ENCODE peak calls at places on chromosomes 2 and 18, in nine cellular contexts. One of them, this sample, is unnamed.
A peak's percentile ranks its signal among the peaks of the same experiment; 100 is the strongest.

GRCh38 chr18:7626175-7626921 is 59.2 kb downstream of the PTPRM start:
- DNase-seq in fibroblast of lung: no peak
- DNase-seq in choroid plexus epithelial cell: no peak
- DNase-seq in NCI-H1092 treated with DMSO at 0.1 percent for 48 hours: no peak
- DNase-seq in iris pigment epithelial cell: no peak
- DNase-seq in NCI-H1417: no peak
- DNase-seq in NCI-H2171 treated with DMSO at 0.1 percent for 48 hours: no peak
- DNase-seq in OCI-LY7: no peak
- DNase-seq in left ventricle myocardium inferior: no peak
- DNase-seq in this sample: no peak

GRCh38 chr2:222169346-222169745 is 129.5 kb downstream of the PAX3 start:
- DNase-seq in iris pigment epithelial cell: peak; percentile 14
- DNase-seq in fibroblast of lung: peak; percentile 88
- DNase-seq in left ventricle myocardium inferior: no peak
- DNase-seq in OCI-LY7: no peak
- DNase-seq in NCI-H1417: no peak
- DNase-seq in choroid plexus epithelial cell: peak; percentile 2
- DNase-seq in NCI-H1092 treated with DMSO at 0.1 percent for 48 hours: no peak
- DNase-seq in NCI-H2171 treated with DMSO at 0.1 percent for 48 hours: no peak
- DNase-seq in this sample: peak; percentile 5

GRCh38 chr2:191311627-191312026 is 66.4 kb downstream of the MYO1B start:
- DNase-seq in fibroblast of lung: peak; percentile 92
- DNase-seq in choroid plexus epithelial cell: peak; percentile 68
- DNase-seq in iris pigment epithelial cell: peak; percentile 91
- DNase-seq in NCI-H1092 treated with DMSO at 0.1 percent for 48 hours: no peak
- DNase-seq in OCI-LY7: no peak
- DNase-seq in NCI-H2171 treated with DMSO at 0.1 percent for 48 hours: no peak
- DNase-seq in left ventricle myocardium inferior: no peak
- DNase-seq in NCI-H1417: no peak
- DNase-seq in this sample: peak; percentile 92

GRCh38 chr18:11005528-11005927 is 143.8 kb downstream of the PIEZO2 start:
- DNase-seq in left ventricle myocardium inferior: no peak
- DNase-seq in iris pigment epithelial cell: peak; percentile 82
- DNase-seq in NCI-H2171 treated with DMSO at 0.1 percent for 48 hours: no peak
- DNase-seq in choroid plexus epithelial cell: peak; percentile 98
- DNase-seq in OCI-LY7: no peak
- DNase-seq in NCI-H1092 treated with DMSO at 0.1 percent for 48 hours: no peak
- DNase-seq in fibroblast of lung: peak; percentile 60
- DNase-seq in NCI-H1417: no peak
- DNase-seq in this sample: peak; percentile 29

GRCh38 chr2:123077101-123077500 is 948.0 kb upstream of the CNTNAP5 start:
- DNase-seq in choroid plexus epithelial cell: no peak
- DNase-seq in NCI-H2171 treated with DMSO at 0.1 percent for 48 hours: no peak
- DNase-seq in NCI-H1092 treated with DMSO at 0.1 percent for 48 hours: no peak
- DNase-seq in fibroblast of lung: no peak
- DNase-seq in left ventricle myocardium inferior: no peak
- DNase-seq in NCI-H1417: no peak
- DNase-seq in iris pigment epithelial cell: no peak
- DNase-seq in OCI-LY7: no peak
- DNase-seq in this sample: no peak

GRCh38 chr2:33160217-33160616 is 213.5 kb downstream of the LTBP1 start:
- DNase-seq in choroid plexus epithelial cell: peak; percentile 76
- DNase-seq in left ventricle myocardium inferior: no peak
- DNase-seq in NCI-H2171 treated with DMSO at 0.1 percent for 48 hours: no peak
- DNase-seq in NCI-H1417: no peak
- DNase-seq in OCI-LY7: no peak
- DNase-seq in NCI-H1092 treated with DMSO at 0.1 percent for 48 hours: no peak
- DNase-seq in fibroblast of lung: peak; percentile 93
- DNase-seq in iris pigment epithelial cell: peak; percentile 83
- DNase-seq in this sample: no peak

GRCh38 chr18:9951022-9951859 is 37.4 kb downstream of the VAPA start:
- DNase-seq in fibroblast of lung: peak; percentile 75
- DNase-seq in choroid plexus epithelial cell: peak; percentile 90
- DNase-seq in NCI-H2171 treated with DMSO at 0.1 percent for 48 hours: no peak
- DNase-seq in NCI-H1092 treated with DMSO at 0.1 percent for 48 hours: no peak
- DNase-seq in iris pigment epithelial cell: peak; percentile 79
- DNase-seq in left ventricle myocardium inferior: no peak
- DNase-seq in OCI-LY7: peak; percentile 45
- DNase-seq in NCI-H1417: no peak
- DNase-seq in this sample: peak; percentile 78

GRCh38 chr2:85178154-85178553 is 45.0 kb downstream of the TCF7L1 start:
- DNase-seq in choroid plexus epithelial cell: no peak
- DNase-seq in fibroblast of lung: no peak
- DNase-seq in NCI-H1092 treated with DMSO at 0.1 percent for 48 hours: no peak
- DNase-seq in iris pigment epithelial cell: no peak
- DNase-seq in left ventricle myocardium inferior: no peak
- DNase-seq in NCI-H2171 treated with DMSO at 0.1 percent for 48 hours: no peak
- DNase-seq in OCI-LY7: no peak
- DNase-seq in NCI-H1417: no peak
- DNase-seq in this sample: no peak

GRCh38 chr2:219417374-219417773 is 803 bp upstream of the DES start:
- DNase-seq in choroid plexus epithelial cell: no peak
- DNase-seq in NCI-H2171 treated with DMSO at 0.1 percent for 48 hours: no peak
- DNase-seq in NCI-H1417: no peak
- DNase-seq in OCI-LY7: no peak
- DNase-seq in fibroblast of lung: no peak
- DNase-seq in iris pigment epithelial cell: no peak
- DNase-seq in NCI-H1092 treated with DMSO at 0.1 percent for 48 hours: no peak
- DNase-seq in left ventricle myocardium inferior: peak; percentile 66
- DNase-seq in this sample: no peak

GRCh38 chr18:78766651-78767533 is 212.7 kb upstream of the SALL3 start:
- DNase-seq in iris pigment epithelial cell: no peak
- DNase-seq in left ventricle myocardium inferior: no peak
- DNase-seq in choroid plexus epithelial cell: no peak
- DNase-seq in NCI-H1092 treated with DMSO at 0.1 percent for 48 hours: no peak
- DNase-seq in NCI-H2171 treated with DMSO at 0.1 percent for 48 hours: no peak
- DNase-seq in NCI-H1417: no peak
- DNase-seq in fibroblast of lung: no peak
- DNase-seq in OCI-LY7: no peak
- DNase-seq in this sample: no peak

GRCh38 chr2:173149491-173149890 is 73.8 kb downstream of the MAP3K20 start:
- DNase-seq in NCI-H2171 treated with DMSO at 0.1 percent for 48 hours: no peak
- DNase-seq in left ventricle myocardium inferior: no peak
- DNase-seq in NCI-H1417: no peak
- DNase-seq in NCI-H1092 treated with DMSO at 0.1 percent for 48 hours: no peak
- DNase-seq in choroid plexus epithelial cell: peak; percentile 26
- DNase-seq in iris pigment epithelial cell: no peak
- DNase-seq in fibroblast of lung: no peak
- DNase-seq in OCI-LY7: no peak
- DNase-seq in this sample: no peak

This sample was measured in GM23248.